ENCODE peak calls at places on chromosomes 1 and 21, in four cellular contexts. P is lung, Z is RWPE2, R is right cardiac atrium. C is an unnamed sample.

GRCh38 chr1:175314300-175314699 is 121.7 kb upstream of the KIAA0040 start:
- DNase-seq in P (no peak), Z (no peak), R (peak), C (no peak)

GRCh38 chr21:44375281-44375651 is 21.8 kb downstream of the TRPM2 start:
- DNase-seq in P (peak), Z (no peak), R (no peak), C (no peak)

GRCh38 chr1:36512842-36513241 is 30.1 kb upstream of the CSF3R start:
- DNase-seq in P (no peak), Z (no peak), R (no peak), C (no peak)

GRCh38 chr1:55582078-55582477 is 366.9 kb upstream of the USP24 start:
- DNase-seq in P (no peak), Z (no peak), R (no peak), C (no peak)

GRCh38 chr1:194990483-194990882 is 1617.8 kb downstream of the KCNT2 start:
- DNase-seq in P (no peak), Z (no peak), R (no peak), C (no peak)

GRCh38 chr1:92747735-92748134 is 37.2 kb downstream of the EVI5 start:
- DNase-seq in P (no peak), Z (no peak), R (no peak), C (no peak)

GRCh38 chr1:38132681-38133080 is 86.1 kb upstream of the POU3F1 start:
- DNase-seq in P (no peak), Z (no peak), R (no peak), C (no peak)

GRCh38 chr1:39566441-39567137 is 10.0 kb downstream of the PABPC4 start:
- DNase-seq in P (no peak), Z (no peak), R (no peak), C (no peak)

GRCh38 chr1:113534130-113534817 is 144.0 kb downstream of the MAGI3 start:
- DNase-seq in P (no peak), Z (no peak), R (no peak), C (no peak)

GRCh38 chr1:205714906-205715246 is 34.6 kb upstream of the SLC45A3 start:
- DNase-seq in P (no peak), Z (no peak), R (no peak), C (no peak)

GRCh38 chr1:154711416-154711815 is 103.4 kb upstream of the ADAR start:
- DNase-seq in P (no peak), Z (no peak), R (no peak), C (no peak)

GRCh38 chr1:6447818-6448748 is 17.9 kb downstream of the TNFRSF25 start:
- DNase-seq in P (no peak), Z (no peak), R (peak), C (no peak)

GRCh38 chr21:15495965-15496364 is 233.8 kb upstream of the USP25 start:
- DNase-seq in P (no peak), Z (no peak), R (no peak), C (no peak)

GRCh38 chr21:45943630-45944540 is 37.7 kb upstream of the COL6A1 start:
- DNase-seq in P (no peak), Z (no peak), R (no peak), C (no peak)

GRCh38 chr1:244778356-244778755 is 57.1 kb upstream of the COX20 start:
- DNase-seq in P (no peak), Z (no peak), R (no peak), C (no peak)

GRCh38 chr1:170445096-170445495 is 86.9 kb upstream of the GORAB start:
- DNase-seq in P (no peak), Z (no peak), R (no peak), C (no peak)

GRCh38 chr1:16418823-16419425 is 18.3 kb downstream of the SPATA21 start:
- DNase-seq in P (no peak), Z (no peak), R (no peak), C (no peak)

GRCh38 chr1:215497516-215497915 is 69.6 kb upstream of the KCTD3 start:
- DNase-seq in P (no peak), Z (no peak), R (no peak), C (no peak)

GRCh38 chr1:179228783-179229213 is 679 bp downstream of the ABL2 start:
- DNase-seq in P (peak), Z (peak), R (peak), C (no peak)

GRCh38 chr21:33067457-33067856 is 2.5 kb upstream of the OLIG1 start:
- DNase-seq in P (no peak), Z (no peak), R (no peak), C (no peak)

GRCh38 chr1:155008015-155008941 is 5.7 kb downstream of the ZBTB7B start:
- DNase-seq in P (no peak), Z (peak), R (peak), C (no peak)

GRCh38 chr21:31173881-31174555 is 135.7 kb upstream of the KRTAP19-8 start:
- DNase-seq in P (no peak), Z (no peak), R (peak), C (no peak)

GRCh38 chr1:197200468-197200899 is 54.0 kb upstream of the ASPM start:
- DNase-seq in P (no peak), Z (no peak), R (no peak), C (peak)

GRCh38 chr1:43545686-43546387 is 15.2 kb downstream of the PTPRF start:
- DNase-seq in P (peak), Z (peak), R (peak), C (no peak)

DNA sequence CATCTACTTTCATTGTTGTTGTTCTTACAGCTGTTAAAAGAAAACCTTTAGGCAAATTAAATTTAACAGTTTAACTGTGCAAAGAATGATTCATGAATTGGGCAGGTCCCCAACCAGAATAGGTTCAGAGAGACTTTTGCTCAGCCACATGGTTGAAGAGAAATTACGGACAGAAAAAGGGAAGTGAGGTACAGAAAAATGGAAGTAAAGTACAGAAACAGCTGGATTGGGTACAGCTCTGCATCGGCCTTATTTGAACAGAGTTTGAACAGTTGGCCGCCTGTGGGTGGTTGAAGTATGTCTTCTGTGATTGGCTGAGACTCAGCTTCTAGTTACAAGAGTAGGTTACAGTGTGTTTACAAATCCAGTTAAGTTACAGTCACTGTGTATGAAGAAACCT is 210.1 kb downstream of the FGGY start:
- DNase-seq in P (peak), Z (no peak), R (no peak), C (no peak)
- H3K27ac ChIP-seq in P (no peak), Z (no peak), R (no peak), C (no peak)

DNA sequence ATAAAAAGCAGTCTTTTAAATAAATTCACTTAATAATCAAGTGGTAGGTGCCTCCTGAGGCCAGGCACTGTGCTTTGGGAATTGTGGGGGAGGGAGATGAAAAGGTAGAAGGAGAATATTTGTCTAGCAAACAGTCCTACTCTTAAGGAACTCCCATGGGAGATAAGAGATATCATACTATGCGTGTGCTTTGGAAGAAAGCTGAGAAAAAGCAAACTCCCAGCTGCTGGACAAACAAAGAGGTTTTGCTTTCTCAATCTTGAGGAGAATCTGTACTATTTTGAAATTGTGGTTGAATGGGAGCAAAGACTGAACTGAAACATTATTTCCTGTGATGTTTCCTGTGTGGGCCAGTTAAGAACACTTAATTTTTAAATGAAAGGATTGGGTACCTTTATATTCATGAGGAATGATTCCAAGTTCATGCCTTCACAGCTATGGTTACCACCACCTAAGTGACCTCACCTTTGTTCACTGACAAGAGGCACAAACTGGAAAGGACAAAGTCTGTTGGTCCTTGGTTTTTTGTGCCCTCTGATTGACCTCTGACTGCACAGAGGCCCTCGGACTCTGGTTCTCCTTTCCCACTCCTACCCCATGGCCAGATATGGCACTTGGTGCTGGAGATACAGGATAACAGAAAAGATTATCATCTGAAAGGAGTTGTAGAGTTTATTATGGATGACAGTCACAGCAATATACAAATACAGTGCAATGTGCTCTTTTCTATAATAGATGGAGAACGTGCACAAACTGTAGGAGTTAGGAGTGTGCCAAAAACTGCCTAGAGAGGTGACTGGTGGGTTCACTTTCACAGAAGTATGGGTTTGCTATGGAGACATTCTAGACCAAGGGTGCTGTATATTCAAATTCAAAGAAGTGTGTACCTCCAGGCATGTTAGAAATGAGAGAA is 1.6 kb downstream of the CD53 start:
- DNase-seq in P (no peak), Z (no peak), R (no peak), C (no peak)
- H3K27ac ChIP-seq in P (no peak), Z (no peak), R (no peak), C (no peak)

DNA sequence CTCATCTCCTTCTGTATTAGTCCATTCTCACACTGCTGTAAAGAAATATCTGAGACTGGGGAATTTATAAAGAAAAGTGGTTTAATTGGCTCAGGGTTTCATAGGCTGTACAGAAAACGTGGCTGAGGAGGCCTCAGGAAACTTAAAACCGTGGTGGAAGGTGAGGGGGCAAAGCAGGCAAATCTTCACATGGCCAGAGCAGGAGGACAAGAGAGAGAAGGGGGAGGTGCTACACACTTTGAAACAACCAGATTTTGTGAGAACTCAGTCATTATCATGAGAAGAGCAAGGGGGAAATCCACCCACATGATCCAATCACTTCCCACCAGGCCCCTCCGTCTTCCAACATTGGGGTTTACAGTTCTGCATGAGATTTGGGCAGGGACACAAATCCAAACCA is 38.0 kb downstream of the CACHD1 start:
- DNase-seq in P (no peak), Z (no peak), R (no peak), C (no peak)
- H3K27ac ChIP-seq in P (no peak), Z (no peak), R (no peak), C (peak)

GRCh38 chr1:26263212-26263611 is 16.7 kb upstream of the SH3BGRL3 start:
- DNase-seq in P (no peak), Z (no peak), R (no peak), C (no peak)
- H3K27ac ChIP-seq in P (no peak), Z (no peak), R (no peak), C (no peak)

C was measured in SK-N-MC.